ENCODE peak calls at places on chromosomes 12 and 14, in six cellular contexts. R is cardiac muscle cell, Z is upper lobe of right lung, Y is K562, B is thyroid gland, F is heart right ventricle. V is an unnamed sample.

GRCh38 chr14:95516554-95517209 is at the start of gene SYNE3:
- DNase-seq in R (peak; percentile 55), Z (peak; percentile 85), Y (no peak), B (peak; percentile 53), F (peak; percentile 80), V (peak; percentile 68)

GRCh38 chr12:121536929-121537813 is 43.7 kb downstream of the KDM2B start:
- DNase-seq in R (peak; percentile 92), Z (peak; percentile 96), Y (peak; percentile 60), B (peak; percentile 98), F (peak; percentile 89), V (peak; percentile 95)

GRCh38 chr14:59754256-59754655 is 116.3 kb downstream of the RTN1 start:
- DNase-seq in R (no peak), Z (no peak), Y (no peak), B (no peak), F (no peak), V (no peak)

GRCh38 chr14:54839681-54840080 is 62.9 kb downstream of the GCH1 start:
- DNase-seq in R (no peak), Z (no peak), Y (no peak), B (no peak), F (no peak), V (no peak)

GRCh38 chr12:50224026-50224692 is 57.0 kb upstream of the CERS5 start:
- DNase-seq in R (no peak), Z (no peak), Y (no peak), B (peak; percentile 49), F (no peak), V (peak; percentile 54)

GRCh38 chr14:90557516-90557915 is 160.7 kb downstream of the CALM1 start:
- DNase-seq in R (no peak), Z (no peak), Y (no peak), B (no peak), F (no peak), V (no peak)

GRCh38 chr12:79618848-79619404 is 71.8 kb downstream of the PAWR start:
- DNase-seq in R (no peak), Z (no peak), Y (no peak), B (no peak), F (no peak), V (no peak)

GRCh38 chr12:132475304-132476037 is 14.5 kb upstream of the FBRSL1 start:
- DNase-seq in R (no peak), Z (no peak), Y (no peak), B (no peak), F (no peak), V (peak; percentile 71)

GRCh38 chr12:86712425-86712843 is 456.2 kb upstream of the MGAT4C start:
- DNase-seq in R (no peak), Z (no peak), Y (no peak), B (no peak), F (no peak), V (no peak)

GRCh38 chr12:123097521-123098084 is 53.3 kb downstream of the PITPNM2 start:
- DNase-seq in R (peak; percentile 90), Z (no peak), Y (no peak), B (no peak), F (peak; percentile 72), V (no peak)

GRCh38 chr14:53715390-53715730 is 241.3 kb downstream of the BMP4 start:
- DNase-seq in R (peak; percentile 1), Z (no peak), Y (no peak), B (no peak), F (no peak), V (no peak)

GRCh38 chr14:99063620-99064225 is 208.3 kb downstream of the BCL11B start:
- DNase-seq in R (no peak), Z (no peak), Y (no peak), B (no peak), F (no peak), V (no peak)

GRCh38 chr12:126837697-126838096 is 1429.3 kb upstream of the TMEM132C start:
- DNase-seq in R (no peak), Z (no peak), Y (no peak), B (no peak), F (no peak), V (no peak)

GRCh38 chr14:75141967-75142366 is 15.1 kb upstream of the NEK9 start:
- DNase-seq in R (peak; percentile 42), Z (no peak), Y (no peak), B (peak; percentile 18), F (no peak), V (no peak)

GRCh38 chr12:14995583-14996425 is 23.0 kb downstream of the PDE6H start:
- DNase-seq in R (peak; percentile 70), Z (no peak), Y (peak; percentile 49), B (no peak), F (no peak), V (no peak)

GRCh38 chr12:47736877-47737676 is 11.8 kb upstream of the ENDOU start:
- DNase-seq in R (peak; percentile 51), Z (peak; percentile 93), Y (peak; percentile 59), B (peak; percentile 98), F (peak; percentile 91), V (no peak)

GRCh38 chr14:38330262-38330661 is 74.4 kb upstream of the CLEC14A start:
- DNase-seq in R (no peak), Z (no peak), Y (no peak), B (no peak), F (no peak), V (no peak)

GRCh38 chr12:51475543-51475942 is 50.9 kb downstream of the SLC4A8 start:
- DNase-seq in R (no peak), Z (no peak), Y (no peak), B (no peak), F (no peak), V (no peak)

GRCh38 chr14:101506211-101506920 is 54.9 kb upstream of the DIO3 start:
- DNase-seq in R (no peak), Z (peak; percentile 51), Y (no peak), B (no peak), F (no peak), V (peak; percentile 52)

GRCh38 chr12:29200586-29200985 is 51.5 kb downstream of the FAR2 start:
- DNase-seq in R (no peak), Z (no peak), Y (no peak), B (no peak), F (no peak), V (no peak)

GRCh38 chr12:96201272-96202227 is 7.4 kb downstream of the ELK3 start:
- DNase-seq in R (no peak), Z (no peak), Y (no peak), B (no peak), F (no peak), V (no peak)
- TF ChIP-seq CTCF in R (no peak), Z (no peak), Y (no peak), B (no peak), F (no peak), V (no peak)

DNA sequence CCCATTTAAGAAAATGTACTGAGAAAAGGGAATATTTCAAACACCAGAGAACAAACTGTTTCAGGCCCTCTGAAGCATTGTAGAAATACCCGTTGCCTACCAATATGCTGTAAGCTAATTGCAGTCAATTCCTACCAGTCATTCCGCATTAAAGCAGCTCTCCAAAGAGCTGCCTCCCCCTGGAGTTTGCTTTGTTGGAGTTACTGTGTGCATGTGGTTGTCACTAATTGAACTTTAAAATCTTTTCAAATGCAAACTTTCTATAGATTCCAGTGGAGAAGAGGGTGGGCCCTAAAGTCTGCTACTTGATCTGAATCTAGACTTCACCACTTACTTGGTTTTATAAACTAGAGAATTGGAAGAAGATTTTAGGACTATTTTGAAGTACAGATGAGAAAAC is 112.7 kb downstream of the PLXNC1 start:
- DNase-seq in R (no peak), Z (no peak), Y (no peak), B (no peak), F (no peak), V (no peak)
- H3K4me1 ChIP-seq in R (no peaks in the 10 kb centered on the region), Z (peaks cover 39% of the 10 kb centered on the region), Y (peaks cover 11% of the 10 kb centered on the region), B (peaks cover 31% of the 10 kb centered on the region), F (peaks cover 55% of the 10 kb centered on the region), V (peaks cover 23% of the 10 kb centered on the region)

GRCh38 chr14:73723799-73724621 is 9.8 kb upstream of the PNMA1 start:
- DNase-seq in R (no peak), Z (peak; percentile 80), Y (no peak), B (peak; percentile 40), F (peak; percentile 74), V (peak; percentile 71)
- TF ChIP-seq CTCF in R (no peak), Z (peak; percentile 33), Y (no peak), B (no peak), F (peak; percentile 22), V (no peak)

GRCh38 chr12:68623984-68624383 is 13.3 kb downstream of the RAP1B start:
- DNase-seq in R (no peak), Z (no peak), Y (no peak), B (no peak), F (no peak), V (no peak)
- H3K4me1 ChIP-seq in R (no peaks in the 10 kb centered on the region), Z (peaks cover 59% of the 10 kb centered on the region), Y (peaks cover 7% of the 10 kb centered on the region), B (peaks cover 30% of the 10 kb centered on the region), F (peaks cover 67% of the 10 kb centered on the region), V (peaks cover 70% of the 10 kb centered on the region)

GRCh38 chr14:104731249-104731924 is 7.4 kb downstream of the ADSS1 start:
- DNase-seq in R (peak; percentile 45), Z (no peak), Y (peak; percentile 54), B (no peak), F (peak; percentile 9), V (no peak)
- TF ChIP-seq CTCF in R (peak; percentile 33), Z (peak; percentile 27), Y (peak; percentile 66), B (no peak), F (no peak), V (no peak)

GRCh38 chr14:69713127-69713800 is 53.7 kb upstream of the SRSF5 start:
- DNase-seq in R (peak; percentile 45), Z (no peak), Y (no peak), B (no peak), F (no peak), V (no peak)
- H3K4me1 ChIP-seq in R (peaks cover 37% of the 10 kb centered on the region), Z (peaks cover 69% of the 10 kb centered on the region), Y (peaks cover 3% of the 10 kb centered on the region), B (peaks cover 56% of the 10 kb centered on the region), F (peaks cover 98% of the 10 kb centered on the region), V (peaks cover 98% of the 10 kb centered on the region)

GRCh38 chr12:40312196-40312595 is 87.4 kb downstream of the LRRK2 start:
- DNase-seq in R (no peak), Z (no peak), Y (no peak), B (no peak), F (no peak), V (no peak)

GRCh38 chr12:40315375-40315774 is 90.6 kb downstream of the LRRK2 start:
- DNase-seq in R (no peak), Z (no peak), Y (no peak), B (no peak), F (no peak), V (no peak)

GRCh38 chr12:40313928-40314327 is 89.1 kb downstream of the LRRK2 start:
- DNase-seq in R (no peak), Z (no peak), Y (no peak), B (no peak), F (no peak), V (no peak)

GRCh38 chr12:40314927-40315326 is 90.1 kb downstream of the LRRK2 start:
- DNase-seq in R (no peak), Z (no peak), Y (no peak), B (no peak), F (no peak), V (no peak)

DNA sequence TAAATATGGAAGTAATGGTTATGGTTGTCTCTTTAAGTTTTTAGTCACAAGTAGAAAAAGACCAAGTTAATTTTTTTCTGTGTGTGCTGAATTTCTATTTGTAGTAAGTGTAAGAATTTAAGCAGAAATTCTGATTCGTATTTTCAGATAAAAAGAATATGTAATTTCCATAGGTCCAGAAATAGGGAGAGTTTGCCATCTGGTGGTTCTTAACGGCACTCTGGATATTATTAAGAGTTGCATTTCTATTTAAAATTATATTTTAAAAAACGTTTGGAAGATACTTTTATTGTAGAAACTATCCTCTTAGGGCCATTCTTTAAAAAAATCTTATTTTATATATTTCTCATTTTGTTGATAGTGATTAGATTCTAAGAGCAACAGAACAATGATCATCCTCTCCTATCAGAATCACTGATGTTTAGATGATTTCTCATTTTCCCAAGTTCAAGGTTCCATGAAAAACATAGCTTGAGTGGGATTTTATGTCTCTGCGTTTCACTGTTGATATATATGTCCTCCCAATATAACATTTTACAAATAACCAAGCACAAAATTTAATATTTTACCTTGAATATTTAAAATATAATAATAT is 88.3 kb downstream of the LRRK2 start:
- DNase-seq in R (peak; percentile 31), Z (no peak), Y (no peak), B (no peak), F (no peak), V (no peak)
- TF ChIP-seq CTCF in R (peak; percentile 46), Z (no peak), Y (no peak), B (peak; percentile 35), F (peak; percentile 26), V (no peak)

V was measured in left lung.